ENCODE peak calls at places on chromosomes 4 and X, in four cellular contexts. X, E, P and O are unnamed samples.

GRCh38 chrX:57905141-57905540 is 5.1 kb downstream of the ZXDA start:
- DNase-seq in X (no peak), E (no peak), P (no peak), O (no peak)

GRCh38 chrX:70331161-70331560 is 41.3 kb downstream of the KIF4A start:
- DNase-seq in X (no peak), E (no peak), P (no peak), O (no peak)

GRCh38 chrX:150200820-150201287 is 162.3 kb upstream of the MAMLD1 start:
- DNase-seq in X (no peak), E (peak; percentile 80), P (peak; percentile 51), O (peak; percentile 13)

GRCh38 chr4:173152104-173152503 is 16.5 kb upstream of the GALNT7 start:
- DNase-seq in X (peak; percentile 37), E (no peak), P (no peak), O (no peak)

GRCh38 chr4:10117424-10118354 is 1.1 kb upstream of the WDR1 start:
- DNase-seq in X (peak; percentile 41), E (no peak), P (no peak), O (no peak)

GRCh38 chr4:6910340-6910959 is 824 bp downstream of the TBC1D14 start:
- DNase-seq in X (peak; percentile 57), E (no peak), P (no peak), O (no peak)

GRCh38 chr4:8410641-8411271 is 29.8 kb downstream of the ACOX3 start:
- DNase-seq in X (peak; percentile 83), E (no peak), P (peak; percentile 71), O (no peak)

GRCh38 chr4:127965803-127966175 is 583 bp downstream of the ABHD18 start:
- DNase-seq in X (no peak), E (no peak), P (peak; percentile 23), O (no peak)

GRCh38 chrX:119757979-119758681 is at the start of gene SOWAHD:
- DNase-seq in X (peak; percentile 60), E (no peak), P (no peak), O (no peak)

GRCh38 chr4:3375688-3376087 is 66.1 kb upstream of the HGFAC start:
- DNase-seq in X (no peak), E (peak; percentile 25), P (no peak), O (no peak)

GRCh38 chrX:31268359-31268758 is 196.5 kb upstream of the FTHL17 start:
- DNase-seq in X (peak; percentile 22), E (no peak), P (no peak), O (no peak)

DNA sequence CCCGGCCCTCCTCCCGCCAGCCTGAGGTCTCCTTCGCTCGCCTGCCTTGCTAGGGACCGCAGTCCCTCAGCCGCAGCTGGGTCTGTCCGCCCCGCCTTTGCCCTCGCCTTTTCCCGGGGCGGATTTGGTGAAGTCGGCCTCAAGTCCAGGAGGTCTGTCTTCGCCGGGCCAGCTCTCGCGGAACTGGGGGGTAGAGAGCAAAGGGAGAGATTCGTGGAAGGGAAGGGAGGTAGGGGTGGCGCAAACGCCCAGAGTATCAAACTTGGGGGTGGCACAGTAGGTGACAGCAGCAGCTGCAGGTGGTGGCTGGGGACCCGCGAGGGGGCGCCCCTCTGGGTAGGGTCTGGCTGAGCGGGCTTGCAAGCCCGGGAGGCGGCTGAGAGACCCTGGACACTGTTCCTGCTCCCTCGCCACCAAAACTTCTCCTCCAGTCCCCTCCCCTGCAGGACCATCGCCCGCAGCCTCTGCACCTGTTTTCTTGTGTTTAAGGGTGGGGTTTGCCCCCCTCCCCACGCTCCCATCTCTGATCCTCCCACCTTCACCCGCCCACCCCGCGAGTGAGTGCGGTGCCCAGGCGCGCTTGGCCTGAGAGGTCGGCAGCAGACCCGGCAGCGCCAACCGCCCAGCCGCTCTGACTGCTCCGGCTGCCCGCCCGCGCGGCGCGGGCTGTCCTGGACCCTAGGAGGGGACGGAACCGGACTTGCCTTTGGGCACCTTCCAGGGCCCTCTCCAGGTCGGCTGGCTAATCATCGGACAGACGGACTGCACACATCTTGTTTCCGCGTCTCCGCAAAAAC is at the start of gene NPY2R:
- DNase-seq in X (peak; percentile 79), E (no peak), P (no peak), O (no peak)
- TF ChIP-seq CTCF in X (peak; percentile 76), E (no peak), P (no peak), O (no peak)

GRCh38 chrX:54891573-54891972 is 29.1 kb upstream of the TRO start:
- DNase-seq in X (peak; percentile 54), E (peak; percentile 4), P (peak; percentile 12), O (no peak)
- TF ChIP-seq CTCF in X (peak; percentile 54), E (peak; percentile 47), P (no peak), O (no peak)

GRCh38 chr4:55410431-55410830 is 14.7 kb downstream of the TMEM165 start:
- DNase-seq in X (no peak), E (no peak), P (no peak), O (no peak)

GRCh38 chr4:55411621-55412020 is 15.9 kb downstream of the TMEM165 start:
- DNase-seq in X (no peak), E (no peak), P (no peak), O (no peak)

GRCh38 chr4:55407119-55407518 is 11.4 kb downstream of the TMEM165 start:
- DNase-seq in X (no peak), E (no peak), P (no peak), O (no peak)

GRCh38 chr4:55407764-55408163 is 12.0 kb downstream of the TMEM165 start:
- DNase-seq in X (no peak), E (no peak), P (no peak), O (no peak)

GRCh38 chr4:55409468-55410171 is 13.9 kb downstream of the TMEM165 start:
- DNase-seq in X (peak; percentile 62), E (no peak), P (no peak), O (peak; percentile 9)
- TF ChIP-seq CTCF in X (peak; percentile 54), E (peak; percentile 36), P (no peak), O (no peak)

GRCh38 chrX:104255465-104255864 is 732 bp upstream of the ESX1 start:
- DNase-seq in X (no peak), E (no peak), P (no peak), O (no peak)

GRCh38 chrX:104250470-104250869 is 4.3 kb downstream of the ESX1 start:
- DNase-seq in X (no peak), E (no peak), P (no peak), O (no peak)

GRCh38 chrX:104254442-104255115 is at the start of gene ESX1:
- DNase-seq in X (peak; percentile 61), E (no peak), P (no peak), O (no peak)

GRCh38 chrX:104253567-104254441 is 929 bp downstream of the ESX1 start:
- DNase-seq in X (peak; percentile 69), E (no peak), P (no peak), O (no peak)
- TF ChIP-seq CTCF in X (peak; percentile 53), E (no peak), P (no peak), O (no peak)

GRCh38 chrX:3263681-3264126 is 82.7 kb downstream of the MXRA5 start:
- DNase-seq in X (no peak), E (no peak), P (no peak), O (no peak)
- TF ChIP-seq CTCF in X (no peak), E (no peak), P (no peak), O (no peak)